ENCODE peak calls at places on chromosome 1, in ten cellular contexts. One of them, this sample, is unnamed.

GRCh38 chr1:70963374-70963773 is 84.2 kb downstream of the PTGER3 start:
- DNase-seq in NCI-H510A: no peak
- DNase-seq in NCI-H1436: no peak
- DNase-seq in activated T-helper 1 cell treated with anti-CD3 and anti-CD28 coated beads, Interleukin-2, amount 50 U/mL, for 16 hours: no peak
- DNase-seq in NCI-H2171: no peak
- DNase-seq in mesenchymal stem cell: no peak
- DNase-seq in T-cell: no peak
- DNase-seq in iPS-NIHi11: no peak
- DNase-seq in Calu3: no peak
- DNase-seq in activated CD4-positive, CD25-positive, alpha-beta regulatory T cell treated with anti-CD3 and anti-CD28 coated beads, Interleukin-2, amount 50 U/mL, for 72 hours: no peak
- DNase-seq in this sample: no peak

GRCh38 chr1:2414297-2414958 is 2.1 kb upstream of the PEX10 start:
- DNase-seq in NCI-H510A: peak; percentile 56
- DNase-seq in NCI-H1436: peak; percentile 66
- DNase-seq in activated T-helper 1 cell treated with anti-CD3 and anti-CD28 coated beads, Interleukin-2, amount 50 U/mL, for 16 hours: peak; percentile 68
- DNase-seq in NCI-H2171: peak; percentile 65
- DNase-seq in mesenchymal stem cell: peak; percentile 69
- DNase-seq in T-cell: peak; percentile 56
- DNase-seq in iPS-NIHi11: peak; percentile 87
- DNase-seq in Calu3: peak; percentile 74
- DNase-seq in activated CD4-positive, CD25-positive, alpha-beta regulatory T cell treated with anti-CD3 and anti-CD28 coated beads, Interleukin-2, amount 50 U/mL, for 72 hours: peak; percentile 79
- DNase-seq in this sample: peak; percentile 63

GRCh38 chr1:34354367-34354766 is 177.7 kb downstream of the C1orf94 start:
- DNase-seq in NCI-H510A: no peak
- DNase-seq in NCI-H1436: no peak
- DNase-seq in activated T-helper 1 cell treated with anti-CD3 and anti-CD28 coated beads, Interleukin-2, amount 50 U/mL, for 16 hours: no peak
- DNase-seq in NCI-H2171: no peak
- DNase-seq in mesenchymal stem cell: no peak
- DNase-seq in T-cell: no peak
- DNase-seq in iPS-NIHi11: peak; percentile 17
- DNase-seq in Calu3: no peak
- DNase-seq in activated CD4-positive, CD25-positive, alpha-beta regulatory T cell treated with anti-CD3 and anti-CD28 coated beads, Interleukin-2, amount 50 U/mL, for 72 hours: no peak
- DNase-seq in this sample: no peak

GRCh38 chr1:230861489-230861888 is 6.8 kb downstream of the C1orf198 start:
- DNase-seq in NCI-H510A: no peak
- DNase-seq in NCI-H1436: no peak
- DNase-seq in activated T-helper 1 cell treated with anti-CD3 and anti-CD28 coated beads, Interleukin-2, amount 50 U/mL, for 16 hours: no peak
- DNase-seq in NCI-H2171: no peak
- DNase-seq in mesenchymal stem cell: no peak
- DNase-seq in T-cell: no peak
- DNase-seq in iPS-NIHi11: peak; percentile 56
- DNase-seq in Calu3: no peak
- DNase-seq in activated CD4-positive, CD25-positive, alpha-beta regulatory T cell treated with anti-CD3 and anti-CD28 coated beads, Interleukin-2, amount 50 U/mL, for 72 hours: no peak
- DNase-seq in this sample: no peak

GRCh38 chr1:200409203-200409760 is 554 bp downstream of the ZNF281 start:
- DNase-seq in NCI-H510A: no peak
- DNase-seq in NCI-H1436: no peak
- DNase-seq in activated T-helper 1 cell treated with anti-CD3 and anti-CD28 coated beads, Interleukin-2, amount 50 U/mL, for 16 hours: peak; percentile 24
- DNase-seq in NCI-H2171: no peak
- DNase-seq in mesenchymal stem cell: peak; percentile 57
- DNase-seq in T-cell: peak; percentile 1
- DNase-seq in iPS-NIHi11: peak; percentile 31
- DNase-seq in Calu3: no peak
- DNase-seq in activated CD4-positive, CD25-positive, alpha-beta regulatory T cell treated with anti-CD3 and anti-CD28 coated beads, Interleukin-2, amount 50 U/mL, for 72 hours: no peak
- DNase-seq in this sample: no peak

GRCh38 chr1:50424045-50424939 is 1.0 kb upstream of the DMRTA2 start:
- DNase-seq in NCI-H510A: no peak
- DNase-seq in NCI-H1436: no peak
- DNase-seq in activated T-helper 1 cell treated with anti-CD3 and anti-CD28 coated beads, Interleukin-2, amount 50 U/mL, for 16 hours: no peak
- DNase-seq in NCI-H2171: no peak
- DNase-seq in mesenchymal stem cell: peak; percentile 38
- DNase-seq in T-cell: no peak
- DNase-seq in iPS-NIHi11: peak; percentile 53
- DNase-seq in Calu3: no peak
- DNase-seq in activated CD4-positive, CD25-positive, alpha-beta regulatory T cell treated with anti-CD3 and anti-CD28 coated beads, Interleukin-2, amount 50 U/mL, for 72 hours: no peak
- DNase-seq in this sample: no peak

GRCh38 chr1:169964206-169964605 is 70.5 kb upstream of the SCYL3 start:
- DNase-seq in NCI-H510A: no peak
- DNase-seq in NCI-H1436: no peak
- DNase-seq in activated T-helper 1 cell treated with anti-CD3 and anti-CD28 coated beads, Interleukin-2, amount 50 U/mL, for 16 hours: no peak
- DNase-seq in NCI-H2171: no peak
- DNase-seq in mesenchymal stem cell: no peak
- DNase-seq in T-cell: no peak
- DNase-seq in iPS-NIHi11: no peak
- DNase-seq in Calu3: no peak
- DNase-seq in activated CD4-positive, CD25-positive, alpha-beta regulatory T cell treated with anti-CD3 and anti-CD28 coated beads, Interleukin-2, amount 50 U/mL, for 72 hours: no peak
- DNase-seq in this sample: no peak

GRCh38 chr1:108327534-108328462 is 83.9 kb upstream of the NBPF4 start:
- DNase-seq in NCI-H510A: no peak
- DNase-seq in NCI-H1436: no peak
- DNase-seq in activated T-helper 1 cell treated with anti-CD3 and anti-CD28 coated beads, Interleukin-2, amount 50 U/mL, for 16 hours: no peak
- DNase-seq in NCI-H2171: no peak
- DNase-seq in mesenchymal stem cell: no peak
- DNase-seq in T-cell: no peak
- DNase-seq in iPS-NIHi11: peak; percentile 17
- DNase-seq in Calu3: peak; percentile 12
- DNase-seq in activated CD4-positive, CD25-positive, alpha-beta regulatory T cell treated with anti-CD3 and anti-CD28 coated beads, Interleukin-2, amount 50 U/mL, for 72 hours: no peak
- DNase-seq in this sample: no peak

GRCh38 chr1:76390451-76390850 is 315.9 kb downstream of the ST6GALNAC3 start:
- DNase-seq in NCI-H510A: no peak
- DNase-seq in NCI-H1436: no peak
- DNase-seq in activated T-helper 1 cell treated with anti-CD3 and anti-CD28 coated beads, Interleukin-2, amount 50 U/mL, for 16 hours: no peak
- DNase-seq in NCI-H2171: no peak
- DNase-seq in mesenchymal stem cell: no peak
- DNase-seq in T-cell: no peak
- DNase-seq in iPS-NIHi11: no peak
- DNase-seq in Calu3: no peak
- DNase-seq in activated CD4-positive, CD25-positive, alpha-beta regulatory T cell treated with anti-CD3 and anti-CD28 coated beads, Interleukin-2, amount 50 U/mL, for 72 hours: no peak
- DNase-seq in this sample: no peak

GRCh38 chr1:3031401-3032221 is 10.3 kb downstream of the ACTRT2 start:
- DNase-seq in NCI-H510A: no peak
- DNase-seq in NCI-H1436: no peak
- DNase-seq in activated T-helper 1 cell treated with anti-CD3 and anti-CD28 coated beads, Interleukin-2, amount 50 U/mL, for 16 hours: no peak
- DNase-seq in NCI-H2171: no peak
- DNase-seq in mesenchymal stem cell: no peak
- DNase-seq in T-cell: no peak
- DNase-seq in iPS-NIHi11: no peak
- DNase-seq in Calu3: no peak
- DNase-seq in activated CD4-positive, CD25-positive, alpha-beta regulatory T cell treated with anti-CD3 and anti-CD28 coated beads, Interleukin-2, amount 50 U/mL, for 72 hours: no peak
- DNase-seq in this sample: no peak

GRCh38 chr1:221741364-221741970 is 422 bp downstream of the DUSP10 start:
- DNase-seq in NCI-H510A: peak; percentile 63
- DNase-seq in NCI-H1436: peak; percentile 65
- DNase-seq in activated T-helper 1 cell treated with anti-CD3 and anti-CD28 coated beads, Interleukin-2, amount 50 U/mL, for 16 hours: no peak
- DNase-seq in NCI-H2171: no peak
- DNase-seq in mesenchymal stem cell: peak; percentile 71
- DNase-seq in T-cell: no peak
- DNase-seq in iPS-NIHi11: peak; percentile 21
- DNase-seq in Calu3: peak; percentile 36
- DNase-seq in activated CD4-positive, CD25-positive, alpha-beta regulatory T cell treated with anti-CD3 and anti-CD28 coated beads, Interleukin-2, amount 50 U/mL, for 72 hours: no peak
- DNase-seq in this sample: peak; percentile 57

GRCh38 chr1:72357411-72357810 is 75.1 kb upstream of the NEGR1 start:
- DNase-seq in NCI-H510A: no peak
- DNase-seq in NCI-H1436: no peak
- DNase-seq in activated T-helper 1 cell treated with anti-CD3 and anti-CD28 coated beads, Interleukin-2, amount 50 U/mL, for 16 hours: no peak
- DNase-seq in NCI-H2171: no peak
- DNase-seq in mesenchymal stem cell: peak; percentile 0
- DNase-seq in T-cell: no peak
- DNase-seq in iPS-NIHi11: no peak
- DNase-seq in Calu3: no peak
- DNase-seq in activated CD4-positive, CD25-positive, alpha-beta regulatory T cell treated with anti-CD3 and anti-CD28 coated beads, Interleukin-2, amount 50 U/mL, for 72 hours: no peak
- DNase-seq in this sample: no peak

GRCh38 chr1:41540886-41541591 is 56.6 kb upstream of the EDN2 start:
- DNase-seq in NCI-H510A: no peak
- DNase-seq in NCI-H1436: no peak
- DNase-seq in activated T-helper 1 cell treated with anti-CD3 and anti-CD28 coated beads, Interleukin-2, amount 50 U/mL, for 16 hours: no peak
- DNase-seq in NCI-H2171: no peak
- DNase-seq in mesenchymal stem cell: no peak
- DNase-seq in T-cell: no peak
- DNase-seq in iPS-NIHi11: no peak
- DNase-seq in Calu3: no peak
- DNase-seq in activated CD4-positive, CD25-positive, alpha-beta regulatory T cell treated with anti-CD3 and anti-CD28 coated beads, Interleukin-2, amount 50 U/mL, for 72 hours: peak; percentile 25
- DNase-seq in this sample: peak; percentile 36

GRCh38 chr1:188709146-188709545 is 1768.5 kb downstream of the BRINP3 start:
- DNase-seq in NCI-H510A: no peak
- DNase-seq in NCI-H1436: peak; percentile 45
- DNase-seq in activated T-helper 1 cell treated with anti-CD3 and anti-CD28 coated beads, Interleukin-2, amount 50 U/mL, for 16 hours: no peak
- DNase-seq in NCI-H2171: no peak
- DNase-seq in mesenchymal stem cell: no peak
- DNase-seq in T-cell: no peak
- DNase-seq in iPS-NIHi11: no peak
- DNase-seq in Calu3: no peak
- DNase-seq in activated CD4-positive, CD25-positive, alpha-beta regulatory T cell treated with anti-CD3 and anti-CD28 coated beads, Interleukin-2, amount 50 U/mL, for 72 hours: no peak
- DNase-seq in this sample: no peak

GRCh38 chr1:83086346-83086745 is 912.6 kb downstream of the TTLL7 start:
- DNase-seq in NCI-H510A: no peak
- DNase-seq in NCI-H1436: no peak
- DNase-seq in activated T-helper 1 cell treated with anti-CD3 and anti-CD28 coated beads, Interleukin-2, amount 50 U/mL, for 16 hours: no peak
- DNase-seq in NCI-H2171: no peak
- DNase-seq in mesenchymal stem cell: peak; percentile 34
- DNase-seq in T-cell: no peak
- DNase-seq in iPS-NIHi11: no peak
- DNase-seq in Calu3: no peak
- DNase-seq in activated CD4-positive, CD25-positive, alpha-beta regulatory T cell treated with anti-CD3 and anti-CD28 coated beads, Interleukin-2, amount 50 U/mL, for 72 hours: no peak
- DNase-seq in this sample: no peak